ENCODE peak calls at places on chromosomes 16 and 17, in seven cellular contexts. E, G, Z, T, V, O and L are unnamed samples. For H3K4me1, the result is how much of the 10 kb centered on the place peaks cover.

GRCh38 chr17:41647940-41648410 is 23.6 kb upstream of the KRT17 start:
- DNase-seq in O (peak), G (peak), Z (peak), V (peak), E (peak), T (peak), L (peak)

GRCh38 chr17:75665981-75666380 is 973 bp downstream of the RECQL5 start:
- DNase-seq in V (no peak), Z (no peak), E (no peak), G (no peak), O (no peak), T (no peak), L (no peak)

GRCh38 chr16:14194706-14195105 is 123.6 kb downstream of the MRTFB start:
- DNase-seq in G (no peak), Z (no peak), V (no peak), O (no peak), E (no peak), T (no peak), L (no peak)

GRCh38 chr16:69444873-69445517 is 20.6 kb downstream of the CYB5B start:
- DNase-seq in O (no peak), E (peak), V (no peak), T (no peak), G (peak), Z (no peak), L (no peak)

GRCh38 chr17:61847659-61848058 is 15.7 kb downstream of the BRIP1 start:
- DNase-seq in O (no peak), Z (no peak), V (no peak), T (no peak), E (no peak), G (no peak), L (no peak)

GRCh38 chr16:67278773-67279295 is 498 bp upstream of the PLEKHG4 start:
- DNase-seq in V (peak), T (peak), G (peak), Z (no peak), O (peak), E (no peak), L (no peak)

GRCh38 chr16:74760007-74760767 is 14.4 kb downstream of the FA2H start:
- DNase-seq in V (no peak), T (no peak), G (peak), Z (no peak), E (peak), O (no peak), L (no peak)

GRCh38 chr16:11126389-11127072 is 129.5 kb downstream of the SOCS1 start:
- DNase-seq in T (no peak), Z (no peak), O (no peak), G (no peak), E (no peak), V (no peak), L (no peak)

GRCh38 chr16:78761427-78761826 is 662.0 kb downstream of the WWOX start:
- DNase-seq in O (no peak), Z (peak), T (no peak), V (peak), G (no peak), E (no peak), L (no peak)

GRCh38 chr16:66961065-66961744 is at the start of gene CES3:
- DNase-seq in T (peak), G (peak), E (peak), Z (peak), O (peak), V (peak), L (peak)

GRCh38 chr17:73420897-73421296 is 109.1 kb upstream of the CDC42EP4 start:
- DNase-seq in G (peak), T (no peak), V (peak), E (peak), O (peak), Z (no peak), L (peak)

GRCh38 chr17:65593092-65593869 is 31.8 kb upstream of the AXIN2 start:
- DNase-seq in T (no peak), E (no peak), Z (no peak), V (peak), O (peak), G (no peak), L (no peak)

GRCh38 chr16:29898786-29899515 is 399 bp downstream of the SEZ6L2 start:
- DNase-seq in O (peak), V (no peak), Z (peak), T (peak), G (peak), E (no peak), L (no peak)

GRCh38 chr17:81821603-81822311 is 11.3 kb downstream of the MCRIP1 start:
- DNase-seq in E (peak), G (peak), Z (no peak), V (peak), O (peak), T (peak), L (peak)
- H3K27ac ChIP-seq in E (no peak), G (no peak), Z (no peak), V (no peak), O (no peak), T (no peak), L (no peak)

DNA sequence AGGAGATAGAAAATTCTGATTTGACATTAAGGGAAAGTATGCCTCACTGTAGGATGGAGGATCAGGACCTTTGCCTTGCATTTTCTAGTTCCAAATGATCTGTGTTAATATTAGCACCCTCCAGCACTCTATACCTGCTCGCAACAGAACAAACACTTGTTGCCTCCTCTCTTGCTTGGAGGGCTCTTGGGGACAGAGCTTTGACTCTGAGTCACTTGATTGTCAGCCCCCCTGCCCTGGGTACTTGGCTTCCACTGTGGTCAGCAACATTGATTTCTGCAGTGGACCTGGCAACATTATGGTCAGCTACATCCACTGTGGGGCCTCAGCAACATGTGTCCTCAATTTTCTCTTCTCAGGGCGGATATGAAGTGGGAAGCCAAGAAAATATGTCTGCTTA is 94.5 kb upstream of the SMIM36 start:
- DNase-seq in G (no peak), E (no peak), T (no peak), O (no peak), V (no peak), Z (no peak), L (no peak)
- H3K18ac ChIP-seq in G (peak), E (peak), T (no peak), O (no peak), V (no peak), Z (no peak), L (no peak)

GRCh38 chr16:85104147-85104546 is 8.1 kb downstream of the CIBAR2 start:
- DNase-seq in V (no peak), T (no peak), Z (no peak), E (no peak), O (no peak), G (no peak), L (no peak)

GRCh38 chr16:85107083-85107482 is 5.2 kb downstream of the CIBAR2 start:
- DNase-seq in Z (no peak), V (no peak), T (no peak), O (no peak), G (no peak), E (no peak), L (no peak)

GRCh38 chr16:85105475-85105874 is 6.8 kb downstream of the CIBAR2 start:
- DNase-seq in E (no peak), Z (no peak), T (no peak), G (no peak), O (no peak), V (no peak), L (no peak)

GRCh38 chr16:85103096-85104079 is 8.9 kb downstream of the CIBAR2 start:
- DNase-seq in E (no peak), Z (no peak), V (no peak), G (no peak), T (no peak), O (no peak), L (no peak)

GRCh38 chr16:85104821-85105391 is 7.4 kb downstream of the CIBAR2 start:
- DNase-seq in Z (no peak), E (no peak), G (no peak), V (no peak), T (no peak), O (no peak), L (no peak)
- H3K4me1 ChIP-seq in Z (under half), E (under half), G (under half), V (under half), T (under half), O (under half), L (under half)

DNA sequence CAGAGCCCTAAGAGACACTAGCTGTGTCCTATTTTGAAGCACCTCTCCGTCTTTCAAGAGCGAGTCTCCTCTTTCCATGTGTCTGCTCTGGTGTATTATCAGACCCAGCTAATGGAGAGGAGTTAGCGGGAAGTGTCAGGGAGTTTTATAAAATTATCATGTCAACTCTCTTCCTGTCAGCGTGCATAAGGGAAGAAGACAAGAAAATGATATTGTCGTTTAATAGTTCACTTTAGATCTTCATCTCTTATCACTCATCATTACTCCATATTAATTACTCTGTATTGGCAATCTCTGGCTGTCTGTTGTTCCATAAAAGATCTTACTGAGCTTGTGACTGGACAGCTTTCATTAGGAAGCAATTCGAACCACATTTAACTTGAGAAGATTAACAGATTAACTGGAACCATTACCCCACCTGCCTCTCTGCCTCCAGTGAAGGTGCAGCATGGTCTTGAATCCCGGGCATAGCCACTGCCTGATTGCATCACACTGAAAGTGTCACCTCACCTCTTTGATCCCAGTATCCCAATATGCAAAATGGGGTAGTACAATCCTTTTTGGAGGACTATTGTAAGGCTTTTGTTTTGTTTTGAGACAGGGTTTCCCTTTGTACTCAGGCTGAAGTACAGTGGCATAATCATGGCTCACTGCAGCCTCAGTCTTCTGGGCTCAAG is 121.1 kb downstream of the TMEM114 start:
- DNase-seq in E (no peak), T (no peak), Z (no peak), G (no peak), V (no peak), O (no peak), L (no peak)
- H3K27ac ChIP-seq in E (no peak), T (no peak), Z (no peak), G (no peak), V (no peak), O (no peak), L (no peak)